ENCODE peak calls at places on chromosomes 16 and 17, in four cellular contexts. I is IMR-90, Q is H9, R is H1. Y is an unnamed sample. For H3K4me1, the result is how much of the 10 kb centered on the place peaks cover.

GRCh38 chr17:78986048-78986648 is 6.4 kb upstream of the LGALS3BP start:
- DNase-seq in I (peak), Q (no peak), R (no peak), Y (no peak)

GRCh38 chr17:60665602-60666001 is 12.0 kb upstream of the BCAS3 start:
- DNase-seq in I (no peak), Q (no peak), R (no peak), Y (no peak)

GRCh38 chr17:8656693-8657092 is 26.2 kb upstream of the MYH10 start:
- DNase-seq in I (no peak), Q (no peak), R (no peak), Y (no peak)

GRCh38 chr17:74960739-74961342 is 11.7 kb downstream of the HID1 start:
- DNase-seq in I (peak), Q (peak), R (peak), Y (peak)

GRCh38 chr16:4911831-4912422 is 25.0 kb downstream of the PPL start:
- DNase-seq in I (peak), Q (no peak), R (no peak), Y (no peak)

GRCh38 chr16:53626816-53627215 is 76.8 kb downstream of the RPGRIP1L start:
- DNase-seq in I (no peak), Q (no peak), R (no peak), Y (no peak)

GRCh38 chr17:42673885-42674754 is 2.7 kb downstream of the PLEKHH3 start:
- DNase-seq in I (peak), Q (peak), R (peak), Y (peak)

GRCh38 chr17:76452102-76452645 is 778 bp downstream of the UBE2O start:
- DNase-seq in I (no peak), Q (no peak), R (no peak), Y (peak)

GRCh38 chr16:16067127-16067526 is 117.7 kb downstream of the ABCC1 start:
- DNase-seq in I (peak), Q (no peak), R (no peak), Y (no peak)

GRCh38 chr16:79653337-79654000 is 52.9 kb upstream of the MAF start:
- DNase-seq in I (no peak), Q (no peak), R (no peak), Y (no peak)

GRCh38 chr17:47929218-47930000 is 12.0 kb upstream of the PNPO start:
- DNase-seq in I (no peak), Q (no peak), R (no peak), Y (no peak)

GRCh38 chr16:23914935-23915549 is 79.3 kb downstream of the PRKCB start:
- DNase-seq in I (no peak), Q (no peak), R (no peak), Y (no peak)

GRCh38 chr16:81578015-81578554 is 133.5 kb downstream of the CMIP start:
- DNase-seq in I (no peak), Q (no peak), R (no peak), Y (no peak)

GRCh38 chr17:38912221-38912813 is 13.1 kb upstream of the LASP1NB start:
- DNase-seq in I (no peak), Q (peak), R (no peak), Y (no peak)

GRCh38 chr17:61411114-61411943 is 11.7 kb downstream of the TBX2 start:
- DNase-seq in I (peak), Q (peak), R (peak), Y (peak)

GRCh38 chr16:50988441-50988840 is 162.6 kb downstream of the SALL1 start:
- DNase-seq in I (no peak), Q (no peak), R (no peak), Y (no peak)

GRCh38 chr17:68310141-68310540 is 18.8 kb downstream of the ARSG start:
- DNase-seq in I (no peak), Q (no peak), R (no peak), Y (no peak)

GRCh38 chr16:86044881-86045600 is 146.1 kb downstream of the IRF8 start:
- DNase-seq in I (no peak), Q (no peak), R (no peak), Y (no peak)

GRCh38 chr16:83482545-83483162 is 325.1 kb upstream of the HSBP1 start:
- DNase-seq in I (no peak), Q (no peak), R (no peak), Y (no peak)

GRCh38 chr17:79600071-79600470 is 10.8 kb downstream of the RBFOX3 start:
- DNase-seq in I (no peak), Q (no peak), R (no peak), Y (no peak)

GRCh38 chr17:66476014-66476413 is 173.6 kb downstream of the PRKCA start:
- DNase-seq in I (no peak), Q (no peak), R (no peak), Y (no peak)

GRCh38 chr17:80851277-80851925 is 140.2 kb upstream of the CHMP6 start:
- DNase-seq in I (no peak), Q (no peak), R (no peak), Y (no peak)

GRCh38 chr16:67428146-67428731 is 2.7 kb upstream of the HSD11B2 start:
- DNase-seq in I (peak), Q (peak), R (peak), Y (peak)

GRCh38 chr16:7843196-7843595 is 510.6 kb downstream of the RBFOX1 start:
- DNase-seq in I (no peak), Q (no peak), R (no peak), Y (no peak)

GRCh38 chr16:85329059-85329812 is 217.0 kb upstream of the CIBAR2 start:
- DNase-seq in I (peak), Q (peak), R (no peak), Y (peak)

GRCh38 chr16:23406546-23407240 is 46.3 kb downstream of the COG7 start:
- DNase-seq in I (no peak), Q (no peak), R (no peak), Y (no peak)

GRCh38 chr17:77011173-77012011 is 129.4 kb upstream of the SEC14L1 start:
- DNase-seq in I (peak), Q (peak), R (peak), Y (peak)

GRCh38 chr16:14109077-14109775 is 38.1 kb downstream of the MRTFB start:
- DNase-seq in I (no peak), Q (no peak), R (no peak), Y (no peak)

GRCh38 chr17:19664136-19664820 is 15.7 kb downstream of the ALDH3A2 start:
- DNase-seq in I (no peak), Q (peak), R (peak), Y (no peak)

GRCh38 chr16:58768145-58768544 is 34.0 kb upstream of the GOT2 start:
- DNase-seq in I (no peak), Q (no peak), R (no peak), Y (no peak)

GRCh38 chr17:9981344-9981915 is 76.4 kb upstream of the RCVRN start:
- DNase-seq in I (no peak), Q (no peak), R (no peak), Y (no peak)

GRCh38 chr16:65745201-65745600 is 621.3 kb upstream of the CDH5 start:
- DNase-seq in I (no peak), Q (no peak), R (no peak), Y (no peak)

GRCh38 chr16:29898786-29899515 is 399 bp downstream of the SEZ6L2 start:
- DNase-seq in I (no peak), Q (peak), R (peak), Y (no peak)

GRCh38 chr17:77440571-77440981 is 299.8 kb downstream of the SEC14L1 start:
- DNase-seq in I (no peak), Q (no peak), R (no peak), Y (no peak)

GRCh38 chr16:27455700-27456099 is 53.7 kb downstream of the IL21R start:
- DNase-seq in I (no peak), Q (no peak), R (no peak), Y (no peak)

DNA sequence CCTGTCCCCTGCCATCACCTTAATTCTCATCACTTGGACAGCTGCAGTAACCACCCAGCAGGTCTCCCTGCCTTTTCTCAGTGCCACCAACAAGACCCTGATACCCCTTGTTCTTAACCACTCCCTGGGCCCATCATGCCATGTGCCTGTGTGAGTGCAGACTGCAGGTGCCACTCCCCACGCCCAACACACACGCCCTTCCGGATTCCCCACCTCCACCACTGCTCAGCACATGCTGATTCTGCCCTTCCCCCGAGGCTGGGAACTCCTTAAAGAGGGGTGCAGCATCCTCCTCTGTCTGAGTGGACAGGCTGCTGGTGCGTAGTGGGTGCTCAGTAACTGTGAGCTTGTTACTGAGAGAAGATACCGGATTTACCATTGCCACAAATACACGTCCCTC is 52.4 kb downstream of the PLD6 start:
- DNase-seq in I (no peak), Q (no peak), R (no peak), Y (no peak)
- H3K4me1 ChIP-seq in I (under half), Q (under half), R (under half), Y (under half)

DNA sequence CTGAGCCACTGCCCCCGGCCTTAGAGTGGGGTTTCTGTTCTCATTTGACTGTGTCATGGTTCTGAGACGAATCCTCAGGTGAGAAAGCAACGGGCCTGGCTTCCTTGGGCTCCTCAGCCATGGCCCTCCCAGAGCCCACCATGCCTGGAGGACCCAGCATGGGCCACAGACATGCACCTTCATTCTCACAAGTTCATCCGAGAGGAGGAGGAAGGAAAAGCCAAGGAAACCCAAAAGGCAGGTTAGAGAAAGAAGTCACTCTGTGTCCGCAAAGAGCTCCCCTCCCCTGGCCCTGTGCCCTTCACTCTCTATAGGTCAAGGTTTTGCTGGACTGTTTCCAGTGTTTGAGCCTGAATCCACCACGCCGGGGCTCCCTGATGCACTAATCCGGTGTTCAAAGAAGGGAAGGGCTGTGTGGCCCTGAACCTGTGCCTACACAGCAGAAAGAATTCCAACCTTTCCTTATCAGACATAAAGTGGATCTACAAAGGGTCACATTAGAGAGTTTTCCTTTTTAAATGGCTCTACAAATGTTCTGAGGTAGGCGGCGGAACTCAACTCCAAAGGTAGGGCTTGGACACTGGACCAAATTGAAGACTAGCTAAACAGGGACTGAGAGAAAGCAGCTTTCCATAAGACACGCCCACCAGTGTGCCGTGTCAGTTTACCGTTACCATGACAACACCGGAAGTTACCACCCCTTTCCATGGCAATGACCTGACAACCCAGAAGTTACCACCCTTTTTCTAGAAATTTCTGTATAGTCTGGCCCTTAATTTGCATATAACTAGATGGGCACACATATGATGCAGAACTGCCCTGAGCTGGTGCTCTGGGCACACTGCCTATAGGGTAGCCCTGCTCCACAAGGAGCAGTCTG is 15.9 kb upstream of the PECAM1 start:
- DNase-seq in I (no peak), Q (no peak), R (no peak), Y (peak)
- H2AK5ac ChIP-seq in I (no peak), Q (no peak), R (no peak), Y (no peak)

DNA sequence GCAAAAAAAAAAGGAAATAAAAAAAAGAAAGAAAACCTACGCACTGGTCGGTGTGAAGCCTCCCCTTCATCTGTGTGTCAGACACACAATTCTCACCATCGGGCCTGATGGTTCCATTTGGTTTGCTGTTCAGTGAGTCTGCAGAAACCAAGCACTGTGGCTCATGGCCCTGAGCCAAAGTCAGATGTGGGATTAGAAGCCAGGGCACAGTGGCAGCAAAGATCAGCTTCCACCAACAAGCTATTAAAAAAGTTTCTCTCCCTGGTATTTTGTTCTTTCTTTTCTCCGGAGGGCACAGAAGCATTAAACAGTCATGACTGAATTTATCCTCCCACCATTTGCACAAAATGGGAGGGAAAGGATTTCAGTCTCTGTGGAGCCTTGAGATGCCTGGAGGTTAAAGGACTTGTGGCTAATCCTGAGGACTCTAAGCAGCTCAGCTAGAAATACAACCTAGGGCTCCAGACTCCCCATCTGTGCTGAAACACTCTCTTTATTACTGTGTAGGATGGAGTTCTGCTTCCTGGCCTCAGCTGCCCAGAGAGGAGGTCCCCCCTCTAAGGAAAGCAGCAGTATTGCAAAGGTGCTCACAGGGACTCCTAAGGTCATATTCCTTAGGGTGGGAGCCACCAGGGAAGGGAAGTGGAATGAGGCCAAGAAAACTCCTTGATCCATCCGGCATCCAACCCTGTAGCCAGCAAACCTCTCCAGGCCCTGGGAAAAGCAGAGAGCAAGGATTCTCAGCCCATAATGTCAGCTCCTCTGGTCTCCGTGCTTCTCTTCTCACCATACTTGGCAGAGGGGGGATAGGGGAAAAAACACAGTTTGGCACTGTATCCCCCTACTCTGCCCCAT is 28.2 kb downstream of the SLC39A11 start:
- DNase-seq in I (no peak), Q (no peak), R (no peak), Y (no peak)
- H3K56ac ChIP-seq in I (no peak), Q (no peak), R (no peak), Y (no peak)

GRCh38 chr17:46110219-46110618 is 83.0 kb downstream of the KANSL1 start:
- DNase-seq in I (no peak), Q (no peak), R (no peak), Y (no peak)

GRCh38 chr17:46109603-46110189 is 83.5 kb downstream of the KANSL1 start:
- DNase-seq in I (no peak), Q (no peak), R (no peak), Y (no peak)

GRCh38 chr17:46108120-46108519 is 85.1 kb downstream of the KANSL1 start:
- DNase-seq in I (no peak), Q (no peak), R (no peak), Y (peak)

GRCh38 chr17:46106966-46107644 is 86.1 kb downstream of the KANSL1 start:
- DNase-seq in I (no peak), Q (no peak), R (no peak), Y (peak)

GRCh38 chr17:46108550-46109110 is 84.6 kb downstream of the KANSL1 start:
- DNase-seq in I (no peak), Q (no peak), R (no peak), Y (peak)
- H3K4me1 ChIP-seq in I (under half), Q (under half), R (under half), Y (under half)

DNA sequence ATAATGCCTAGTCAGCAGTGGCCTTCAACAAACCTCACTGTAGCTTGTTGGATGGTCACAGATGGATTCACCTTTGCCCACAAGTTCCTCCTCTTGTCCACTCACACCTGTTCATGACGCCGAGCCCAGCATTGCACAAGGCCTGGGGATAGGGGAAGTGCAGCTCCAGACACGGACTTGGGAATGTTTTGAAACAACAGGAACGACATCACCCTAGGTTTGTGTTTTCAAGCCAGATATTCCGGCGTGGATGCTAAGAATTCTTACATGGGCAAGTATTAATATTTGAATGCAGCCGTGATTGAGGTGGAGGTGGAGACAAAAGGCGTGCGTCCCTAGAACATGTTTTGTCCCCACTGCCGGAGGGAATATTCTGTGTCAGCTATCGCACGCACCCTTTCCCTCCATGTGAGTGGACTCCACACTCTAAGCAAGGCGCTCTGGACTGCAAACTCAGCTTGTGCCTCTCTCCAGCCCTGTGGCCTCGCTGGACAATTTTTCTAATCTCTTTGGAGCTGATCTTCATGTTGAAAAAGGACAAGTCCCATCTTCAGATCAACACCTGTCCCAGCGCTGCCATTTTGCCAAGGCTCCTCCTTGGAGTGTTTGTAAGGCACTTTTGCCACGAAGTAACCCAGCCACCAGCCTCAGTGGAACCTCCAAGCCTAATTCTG is 2.0 kb upstream of the BANP start:
- DNase-seq in I (no peak), Q (no peak), R (no peak), Y (no peak)
- H2AK5ac ChIP-seq in I (no peak), Q (no peak), R (peak), Y (no peak)

Y was measured in mesendoderm.